ENCODE peak calls at places on chromosomes 13 and 19, in four cellular contexts. E is B cell, Y is AG09309, L is mucosa of descending colon. P is an unnamed sample.

GRCh38 chr13:99320693-99321481 is 13.7 kb upstream of the GPR183 start:
- DNase-seq in E (no peak), Y (peak), L (no peak), P (no peak)

GRCh38 chr19:1161716-1162115 is 12.4 kb downstream of the SBNO2 start:
- DNase-seq in E (no peak), Y (no peak), L (peak), P (no peak)

GRCh38 chr13:46168341-46168740 is 13.6 kb downstream of the LCP1 start:
- DNase-seq in E (peak), Y (no peak), L (no peak), P (no peak)

GRCh38 chr13:97302611-97303010 is 80.5 kb downstream of the MBNL2 start:
- DNase-seq in E (no peak), Y (no peak), L (no peak), P (no peak)

GRCh38 chr19:621819-622218 is 11.5 kb downstream of the POLRMT start:
- DNase-seq in E (no peak), Y (no peak), L (no peak), P (no peak)

GRCh38 chr19:18270304-18270703 is 3.9 kb downstream of the IQCN start:
- DNase-seq in E (peak), Y (no peak), L (no peak), P (no peak)

GRCh38 chr19:16825312-16826168 is 3.7 kb upstream of the SIN3B start:
- DNase-seq in E (no peak), Y (no peak), L (no peak), P (no peak)

GRCh38 chr13:46170687-46171086 is 11.3 kb downstream of the LCP1 start:
- DNase-seq in E (no peak), Y (no peak), L (no peak), P (no peak)

GRCh38 chr13:94708031-94708571 is 4.2 kb downstream of the SOX21 start:
- DNase-seq in E (no peak), Y (no peak), L (no peak), P (no peak)

GRCh38 chr13:87052731-87053130 is 618.4 kb upstream of the SLITRK5 start:
- DNase-seq in E (no peak), Y (no peak), L (no peak), P (no peak)

GRCh38 chr13:51856998-51857397 is 4.8 kb upstream of the CCDC70 start:
- DNase-seq in E (no peak), Y (no peak), L (no peak), P (no peak)

GRCh38 chr13:40193290-40194203 is 472.9 kb downstream of the FOXO1 start:
- DNase-seq in E (no peak), Y (no peak), L (no peak), P (no peak)

GRCh38 chr19:37951816-37952210 is 44.8 kb downstream of the SIPA1L3 start:
- DNase-seq in E (no peak), Y (no peak), L (no peak), P (no peak)

GRCh38 chr19:7478843-7479227 is 10.0 kb downstream of the PEX11G start:
- DNase-seq in E (no peak), Y (no peak), L (no peak), P (no peak)

GRCh38 chr13:35471466-35472307 is 4.8 kb downstream of the MAB21L1 start:
- DNase-seq in E (peak), Y (no peak), L (no peak), P (no peak)

GRCh38 chr19:49752701-49753100 is 10.4 kb downstream of the TSKS start:
- DNase-seq in E (no peak), Y (no peak), L (no peak), P (no peak)

GRCh38 chr13:64551755-64552154 is 2678.4 kb downstream of the PCDH9 start:
- DNase-seq in E (no peak), Y (peak), L (no peak), P (no peak)

GRCh38 chr13:73803997-73804396 is 330.2 kb downstream of the KLF12 start:
- DNase-seq in E (no peak), Y (no peak), L (no peak), P (no peak)

GRCh38 chr13:71866173-71867091 is 572 bp downstream of the DACH1 start:
- DNase-seq in E (peak), Y (no peak), L (peak), P (peak)

GRCh38 chr19:10468133-10468532 is 35.0 kb downstream of the KEAP1 start:
- DNase-seq in E (no peak), Y (no peak), L (no peak), P (no peak)

GRCh38 chr13:27419333-27419732 is 5.1 kb upstream of the GTF3A start:
- DNase-seq in E (no peak), Y (no peak), L (no peak), P (no peak)

GRCh38 chr19:40640744-40641143 is 39.6 kb downstream of the LTBP4 start:
- DNase-seq in E (no peak), Y (no peak), L (no peak), P (no peak)

GRCh38 chr19:49986354-49986753 is 25.4 kb upstream of the SIGLEC11 start:
- DNase-seq in E (no peak), Y (no peak), L (no peak), P (no peak)

GRCh38 chr13:43663474-43664090 is 123.2 kb downstream of the ENOX1 start:
- DNase-seq in E (no peak), Y (no peak), L (no peak), P (no peak)

GRCh38 chr13:50453238-50453637 is 390.3 kb downstream of the DLEU7 start:
- DNase-seq in E (no peak), Y (no peak), L (no peak), P (no peak)

GRCh38 chr19:46951236-46951986 is 68.2 kb upstream of the NPAS1 start:
- DNase-seq in E (no peak), Y (no peak), L (peak), P (no peak)

GRCh38 chr19:32407004-32407992 is 1.7 kb downstream of the DPY19L3 start:
- DNase-seq in E (no peak), Y (no peak), L (peak), P (no peak)

GRCh38 chr13:20174656-20175405 is 14.0 kb upstream of the GJA3 start:
- DNase-seq in E (no peak), Y (peak), L (peak), P (no peak)

GRCh38 chr13:49183672-49184315 is 36.3 kb upstream of the MLNR start:
- DNase-seq in E (no peak), Y (no peak), L (no peak), P (no peak)

GRCh38 chr19:30881986-30882385 is 467.2 kb downstream of the TSHZ3 start:
- DNase-seq in E (no peak), Y (no peak), L (no peak), P (peak)

GRCh38 chr13:91165758-91166157 is 181.7 kb upstream of the MIR17HG start:
- DNase-seq in E (no peak), Y (no peak), L (no peak), P (no peak)

GRCh38 chr19:8213827-8214672 is 4.9 kb downstream of the CERS4 start:
- DNase-seq in E (no peak), Y (no peak), L (no peak), P (no peak)

GRCh38 chr19:11324079-11324661 is 15.3 kb downstream of the RAB3D start:
- DNase-seq in E (peak), Y (peak), L (peak), P (peak)

GRCh38 chr19:17113127-17113785 is 37.7 kb downstream of the MYO9B start:
- DNase-seq in E (no peak), Y (no peak), L (no peak), P (no peak)

GRCh38 chr19:49870309-49870901 is 3.0 kb upstream of the PNKP start:
- DNase-seq in E (no peak), Y (no peak), L (peak), P (no peak)

GRCh38 chr13:44431150-44431549 is 57.5 kb downstream of the SERP2 start:
- DNase-seq in E (no peak), Y (no peak), L (no peak), P (no peak)

GRCh38 chr19:34232566-34233481 is 21.5 kb upstream of the GARRE1 start:
- DNase-seq in E (no peak), Y (peak), L (no peak), P (no peak)

GRCh38 chr13:49571299-49572240 is 13.8 kb downstream of the RCBTB1 start:
- DNase-seq in E (no peak), Y (no peak), L (no peak), P (no peak)

GRCh38 chr13:102195566-102196462 is 206.0 kb downstream of the FGF14 start:
- DNase-seq in E (no peak), Y (no peak), L (no peak), P (no peak)

GRCh38 chr13:102191951-102192461 is 209.8 kb downstream of the FGF14 start:
- DNase-seq in E (no peak), Y (no peak), L (no peak), P (no peak)

GRCh38 chr13:102198418-102199322 is 203.2 kb downstream of the FGF14 start:
- DNase-seq in E (no peak), Y (no peak), L (no peak), P (no peak)

GRCh38 chr13:102197193-102197592 is 204.7 kb downstream of the FGF14 start:
- DNase-seq in E (no peak), Y (no peak), L (no peak), P (no peak)
- TF ChIP-seq CTCF in E (no peak), Y (no peak), L (no peak), P (no peak)

GRCh38 chr19:19404879-19405860 is at the start of gene GATAD2A:
- DNase-seq in E (peak), Y (peak), L (peak), P (peak)
- TF ChIP-seq CTCF in E (peak), Y (peak), L (peak), P (no peak)

GRCh38 chr19:48632692-48633147 is 4.5 kb downstream of the DBP start:
- DNase-seq in E (no peak), Y (no peak), L (no peak), P (no peak)
- TF ChIP-seq CTCF in E (no peak), Y (no peak), L (no peak), P (no peak)

DNA sequence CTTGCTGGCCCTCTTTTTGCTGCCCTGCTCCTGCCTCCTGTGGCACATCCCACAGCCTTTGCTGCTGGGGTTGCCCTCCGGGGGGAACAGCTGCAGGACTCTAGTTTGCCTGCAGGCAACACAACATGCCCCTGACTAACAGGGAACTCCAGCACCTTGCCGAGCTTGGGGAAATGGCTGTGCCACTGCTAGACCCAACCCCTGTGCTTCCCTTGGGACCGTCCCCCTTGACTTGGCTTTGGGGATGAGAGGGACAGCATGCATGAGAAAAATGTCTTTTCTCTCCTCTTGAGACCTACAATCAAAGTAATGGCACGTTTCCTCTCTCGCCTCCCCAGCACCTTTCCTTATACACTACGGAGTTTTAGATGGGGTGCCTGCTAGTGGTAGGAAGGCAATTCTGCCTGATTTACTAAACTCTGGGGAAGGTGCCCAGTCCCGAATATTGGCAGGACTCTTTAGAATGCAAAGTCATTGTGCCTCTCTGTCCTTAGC is 12.4 kb upstream of the VWA8 start:
- DNase-seq in E (no peak), Y (no peak), L (no peak), P (no peak)
- TF ChIP-seq CTCF in E (no peak), Y (no peak), L (no peak), P (no peak)

GRCh38 chr19:44142014-44142523 is 715 bp downstream of the ZNF234 start:
- DNase-seq in E (no peak), Y (no peak), L (no peak), P (no peak)

GRCh38 chr19:44141191-44142013 is at the start of gene ZNF234:
- DNase-seq in E (peak), Y (peak), L (peak), P (peak)
- TF ChIP-seq CTCF in E (no peak), Y (peak), L (no peak), P (peak)